ENCODE peak calls at places on chromosomes 13 and 19, in eight cellular contexts. S is ovary; K is mesendoderm; U is hepatocyte; A is CD4-positive, alpha-beta memory T cell; T is IMR-90; F is Panc1; C is cardiac muscle cell. W is an unnamed sample.

GRCh38 chr19:56270676-56271075 is 1.9 kb upstream of the EDDM13 start:
- DNase-seq in S (no peak), K (no peak), F (no peak), U (no peak), A (no peak), C (no peak), T (peak; percentile 14), W (no peak)

GRCh38 chr13:62483774-62484173 is 1068.1 kb upstream of the PCDH20 start:
- DNase-seq in T (peak; percentile 7), K (peak; percentile 93), U (no peak), A (no peak), S (no peak), F (no peak), C (no peak), W (no peak)

GRCh38 chr19:3450796-3451411 is 29.4 kb downstream of the SMIM24 start:
- DNase-seq in F (peak; percentile 91), U (peak; percentile 73), K (no peak), A (no peak), S (peak; percentile 69), T (peak; percentile 100), C (no peak), W (no peak)

GRCh38 chr13:42312817-42313431 is 41.0 kb downstream of the AKAP11 start:
- DNase-seq in A (no peak), S (no peak), F (no peak), C (no peak), U (no peak), K (no peak), T (no peak), W (no peak)

GRCh38 chr19:50794778-50795664 is 4.8 kb downstream of the ACP4 start:
- DNase-seq in F (no peak), A (no peak), U (no peak), C (no peak), S (no peak), K (peak; percentile 68), T (no peak), W (no peak)

GRCh38 chr19:51926426-51926783 is 867 bp upstream of the ZNF613 start:
- DNase-seq in C (no peak), K (no peak), F (no peak), S (no peak), A (no peak), U (no peak), T (no peak), W (no peak)

GRCh38 chr19:44021221-44021620 is 4.0 kb upstream of the ZNF222 start:
- DNase-seq in S (no peak), K (no peak), A (no peak), F (no peak), C (no peak), U (no peak), T (no peak), W (no peak)

GRCh38 chr13:23859904-23860303 is 29.3 kb downstream of the MIPEP start:
- DNase-seq in K (no peak), S (no peak), A (no peak), C (no peak), U (no peak), F (no peak), T (no peak), W (no peak)

GRCh38 chr19:45294291-45295029 is 28.2 kb downstream of the CKM start:
- DNase-seq in F (no peak), A (no peak), T (no peak), C (peak; percentile 16), U (no peak), K (no peak), S (peak; percentile 70), W (peak; percentile 48)

GRCh38 chr19:51027873-51028272 is 1.5 kb upstream of the KLK11 start:
- DNase-seq in S (no peak), T (no peak), A (no peak), K (no peak), C (no peak), U (no peak), F (no peak), W (no peak)

GRCh38 chr13:31160857-31161582 is 684 bp downstream of the HSPH1 start:
- DNase-seq in U (peak; percentile 83), A (peak; percentile 57), S (peak; percentile 70), K (peak; percentile 60), F (no peak), C (peak; percentile 86), T (peak; percentile 75), W (peak; percentile 60)

GRCh38 chr19:18588611-18589379 is at the start of gene REX1BD:
- DNase-seq in S (peak; percentile 90), U (peak; percentile 90), K (peak; percentile 89), C (peak; percentile 87), A (peak; percentile 89), T (peak; percentile 68), F (no peak), W (peak; percentile 78)

GRCh38 chr13:50415428-50415827 is 400.2 kb downstream of the KCNRG start:
- DNase-seq in C (no peak), U (no peak), F (no peak), T (peak; percentile 42), S (no peak), A (no peak), K (no peak), W (no peak)

GRCh38 chr19:14674764-14675163 is at the start of gene ADGRE3:
- DNase-seq in S (no peak), C (no peak), T (no peak), K (no peak), A (no peak), U (no peak), F (no peak), W (no peak)

GRCh38 chr19:6774821-6775707 is 2.6 kb downstream of the VAV1 start:
- DNase-seq in S (no peak), C (no peak), T (no peak), K (no peak), A (no peak), F (no peak), U (no peak), W (no peak)

GRCh38 chr13:72127031-72127430 is 260.0 kb upstream of the DACH1 start:
- DNase-seq in U (no peak), A (no peak), T (no peak), C (no peak), F (no peak), K (peak; percentile 20), S (no peak), W (no peak)

GRCh38 chr13:40605573-40605972 is 60.9 kb downstream of the FOXO1 start:
- DNase-seq in A (no peak), U (no peak), S (no peak), C (no peak), K (no peak), T (no peak), F (no peak), W (no peak)

GRCh38 chr13:110845520-110845919 is 69.3 kb downstream of the ANKRD10 start:
- DNase-seq in K (no peak), A (no peak), U (no peak), S (no peak), C (no peak), F (no peak), T (no peak), W (no peak)

GRCh38 chr19:49786432-49786831 is 19.6 kb downstream of the AP2A1 start:
- DNase-seq in K (peak; percentile 57), A (no peak), T (peak; percentile 53), S (peak; percentile 39), C (peak; percentile 23), F (no peak), U (no peak), W (no peak)

GRCh38 chr13:113759525-113760137 is 605 bp downstream of the TMEM255B start:
- DNase-seq in T (peak; percentile 9), U (no peak), A (no peak), F (no peak), S (peak; percentile 66), K (peak; percentile 18), C (peak; percentile 13), W (no peak)

DNA sequence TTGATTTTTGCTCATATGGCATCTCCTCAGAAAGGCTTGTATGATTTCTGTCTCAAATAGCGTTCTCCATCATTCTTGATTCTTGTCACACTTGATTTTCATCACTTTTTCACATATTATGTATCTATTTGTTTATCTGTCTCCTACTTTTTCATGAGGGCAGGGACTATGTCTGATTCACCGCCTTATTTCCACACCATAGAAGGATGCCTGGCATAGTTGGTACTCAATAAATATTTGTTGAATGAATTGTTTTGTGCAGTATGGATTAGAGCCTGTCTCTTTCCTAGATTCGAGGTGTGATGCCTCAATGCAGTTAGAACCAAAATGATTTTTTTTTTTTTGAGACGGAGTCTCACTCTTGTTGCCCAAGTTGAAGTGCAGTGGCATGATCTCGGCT is 12.1 kb downstream of the SAE1 start:
- DNase-seq in S (no peak), T (no peak), U (no peak), A (no peak), C (no peak), F (no peak), K (no peak), W (no peak)
- H3K27ac ChIP-seq in S (no peak overlapping the region), T (no peak overlapping the region), U (peak overlapping the region; percentile 20), A (no peak overlapping the region), C (no peak overlapping the region), F (no peak overlapping the region), K (no peak overlapping the region), W (no peak overlapping the region)

GRCh38 chr13:99296270-99296865 is 10.8 kb downstream of the GPR183 start:
- DNase-seq in S (no peak), A (peak; percentile 69), T (peak; percentile 24), F (no peak), C (no peak), K (no peak), U (no peak), W (no peak)
- H3K27ac ChIP-seq in S (no peak overlapping the region), A (peak overlapping the region; percentile 66), T (no peak overlapping the region), F (no peak overlapping the region), C (no peak overlapping the region), K (no peak overlapping the region), U (no peak overlapping the region), W (no peak overlapping the region)

DNA sequence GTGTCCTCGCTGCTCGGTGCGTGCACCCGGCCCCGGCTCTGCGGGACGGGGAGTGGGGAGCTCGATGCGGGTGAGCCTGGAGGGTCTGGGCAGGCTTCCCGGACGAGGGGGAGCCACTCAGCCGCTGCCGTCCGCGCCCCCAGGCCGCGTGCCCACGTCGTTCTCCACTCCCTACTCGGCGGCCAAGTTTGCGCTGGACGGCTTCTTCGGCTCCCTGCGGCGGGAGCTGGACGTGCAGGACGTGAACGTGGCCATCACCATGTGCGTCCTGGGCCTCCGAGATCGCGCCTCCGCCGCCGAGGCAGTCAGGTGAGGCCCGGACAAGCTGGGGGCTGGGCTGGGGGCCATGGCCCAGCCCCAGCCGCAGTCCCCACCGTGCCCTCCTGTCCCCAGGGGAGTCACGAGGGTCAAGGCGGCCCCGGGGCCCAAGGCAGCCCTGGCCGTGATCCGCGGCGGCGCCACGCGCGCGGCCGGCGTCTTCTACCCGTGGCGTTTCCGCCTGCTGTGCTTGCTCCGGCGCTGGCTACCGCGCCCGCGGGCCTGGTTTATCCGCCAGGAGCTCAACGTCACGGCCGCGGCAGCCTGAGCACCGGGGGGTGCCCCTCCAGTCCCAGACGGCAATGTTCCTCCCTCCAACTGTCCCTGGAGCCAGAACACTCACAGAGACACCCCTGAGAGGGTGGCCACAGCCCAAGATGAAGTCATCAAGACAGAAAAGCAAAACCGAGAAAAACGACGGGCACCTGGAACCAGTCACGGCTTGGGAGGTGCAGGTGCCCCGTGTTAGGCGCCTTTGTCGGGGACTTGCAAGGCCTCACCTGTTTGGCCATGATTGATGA is 2.5 kb upstream of the RPL36 start:
- DNase-seq in S (peak; percentile 69), U (no peak), F (no peak), C (no peak), K (no peak), A (no peak), T (no peak), W (no peak)
- H3K27ac ChIP-seq in S (peak overlapping the region; percentile 81), U (no peak overlapping the region), F (no peak overlapping the region), C (no peak overlapping the region), K (no peak overlapping the region), A (peak overlapping the region; percentile 67), T (no peak overlapping the region), W (no peak overlapping the region)

DNA sequence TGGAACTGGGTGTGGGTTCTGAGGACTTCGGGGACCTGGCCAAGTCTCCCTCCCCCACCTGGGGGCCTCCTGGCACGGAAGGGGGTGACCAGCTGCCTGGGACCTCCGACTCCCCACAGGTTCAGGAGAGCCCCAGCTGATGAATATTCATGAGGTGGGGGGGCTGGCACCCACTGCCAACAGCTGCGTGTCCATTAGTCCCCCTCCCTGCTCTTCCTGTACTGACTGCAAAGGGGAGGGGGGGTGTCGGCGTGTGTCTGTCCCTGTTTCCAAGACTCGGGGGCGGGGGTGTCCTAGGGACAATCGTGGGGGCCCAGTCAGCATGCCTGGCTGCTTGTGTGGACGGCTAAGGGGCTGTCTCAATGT is 10.6 kb upstream of the NFIX start:
- DNase-seq in A (no peak), T (no peak), U (no peak), C (no peak), F (no peak), S (no peak), K (no peak), W (no peak)
- H3K27ac ChIP-seq in A (no peak overlapping the region), T (no peak overlapping the region), U (no peak overlapping the region), C (no peak overlapping the region), F (peak overlapping the region; percentile 69), S (no peak overlapping the region), K (no peak overlapping the region), W (peak overlapping the region; percentile 93)